ENCODE peak calls at places on chromosomes 3 and 15, in seven cellular contexts. A is activated B cell treated with CpG ODN at 0.5 μM for 24 hours, I is NB4, Y is HL-60, G is fibroblast of pulmonary artery, Q is adrenal gland, V is mesothelial cell of epicardium. C is an unnamed sample.

GRCh38 chr15:45242289-45242688 is 9.7 kb upstream of the SLC28A2 start:
- DNase-seq in Q (no peak), I (peak; percentile 6), Y (no peak), G (peak; percentile 8), V (no peak), A (no peak), C (no peak)

GRCh38 chr15:73680545-73680944 is 3.6 kb upstream of the CD276 start:
- DNase-seq in Q (no peak), G (no peak), V (no peak), I (no peak), Y (no peak), A (no peak), C (no peak)

GRCh38 chr3:148604270-148605085 is 93.2 kb upstream of the AGTR1 start:
- DNase-seq in Q (no peak), G (peak; percentile 39), V (no peak), A (no peak), I (no peak), Y (no peak), C (no peak)

GRCh38 chr15:55633731-55634130 is 45.6 kb upstream of the PYGO1 start:
- DNase-seq in V (no peak), I (no peak), G (no peak), A (no peak), Y (no peak), Q (no peak), C (no peak)

GRCh38 chr3:73516656-73517055 is 108.1 kb downstream of the PDZRN3 start:
- DNase-seq in Y (no peak), A (no peak), G (no peak), I (no peak), Q (no peak), V (no peak), C (no peak)

GRCh38 chr15:70566989-70567388 is 196.4 kb downstream of the UACA start:
- DNase-seq in I (no peak), V (peak; percentile 35), A (no peak), Y (no peak), Q (no peak), G (no peak), C (no peak)

GRCh38 chr3:52367891-52368880 is 52.1 kb downstream of the DNAH1 start:
- DNase-seq in V (no peak), G (peak; percentile 21), I (no peak), A (no peak), Q (no peak), Y (no peak), C (no peak)

GRCh38 chr3:176870451-176870850 is 326.8 kb downstream of the TBL1XR1 start:
- DNase-seq in I (no peak), A (no peak), V (no peak), Q (no peak), G (no peak), Y (no peak), C (no peak)

GRCh38 chr3:143099213-143099612 is 20.4 kb upstream of the CHST2 start:
- DNase-seq in V (no peak), I (no peak), Q (no peak), G (no peak), Y (no peak), A (no peak), C (no peak)

GRCh38 chr3:126959921-126960603 is 22.9 kb upstream of the PLXNA1 start:
- DNase-seq in A (no peak), I (no peak), Q (no peak), Y (no peak), V (no peak), G (peak; percentile 72), C (no peak)

GRCh38 chr3:122255757-122256439 is 69.2 kb upstream of the CSTA start:
- DNase-seq in Y (no peak), A (no peak), G (no peak), V (no peak), I (no peak), Q (no peak), C (peak; percentile 61)

GRCh38 chr15:79357566-79357965 is 46.7 kb downstream of the TMED3 start:
- DNase-seq in I (no peak), V (no peak), Y (no peak), G (no peak), A (no peak), Q (no peak), C (no peak)

GRCh38 chr3:121759541-121760202 is 10.1 kb upstream of the GOLGB1 start:
- DNase-seq in Y (no peak), A (no peak), G (no peak), Q (no peak), I (peak; percentile 64), V (no peak), C (no peak)

GRCh38 chr3:158402590-158402989 is 168.4 kb upstream of the MLF1 start:
- DNase-seq in Y (no peak), Q (no peak), G (no peak), I (no peak), A (no peak), V (no peak), C (no peak)

GRCh38 chr3:158918008-158918407 is 116.2 kb downstream of the MFSD1 start:
- DNase-seq in G (peak; percentile 67), V (peak; percentile 51), I (peak; percentile 55), Y (peak; percentile 6), A (no peak), Q (peak; percentile 33), C (peak; percentile 24)

GRCh38 chr3:29494305-29495036 is 213.6 kb downstream of the RBMS3 start:
- DNase-seq in Q (no peak), G (peak; percentile 47), Y (no peak), I (no peak), A (no peak), V (no peak), C (no peak)

GRCh38 chr3:119175869-119176756 is 2.7 kb downstream of the UPK1B start:
- DNase-seq in V (no peak), Q (no peak), Y (no peak), I (no peak), A (no peak), G (peak; percentile 54), C (no peak)

GRCh38 chr15:100048736-100049135 is 293.0 kb downstream of the ADAMTS17 start:
- DNase-seq in V (no peak), A (no peak), Y (no peak), G (no peak), I (no peak), Q (no peak), C (no peak)

GRCh38 chr15:64634020-64634419 is 141.4 kb downstream of the RBPMS2 start:
- DNase-seq in I (peak; percentile 72), Y (no peak), V (no peak), G (no peak), A (no peak), Q (no peak), C (peak; percentile 62)

DNA sequence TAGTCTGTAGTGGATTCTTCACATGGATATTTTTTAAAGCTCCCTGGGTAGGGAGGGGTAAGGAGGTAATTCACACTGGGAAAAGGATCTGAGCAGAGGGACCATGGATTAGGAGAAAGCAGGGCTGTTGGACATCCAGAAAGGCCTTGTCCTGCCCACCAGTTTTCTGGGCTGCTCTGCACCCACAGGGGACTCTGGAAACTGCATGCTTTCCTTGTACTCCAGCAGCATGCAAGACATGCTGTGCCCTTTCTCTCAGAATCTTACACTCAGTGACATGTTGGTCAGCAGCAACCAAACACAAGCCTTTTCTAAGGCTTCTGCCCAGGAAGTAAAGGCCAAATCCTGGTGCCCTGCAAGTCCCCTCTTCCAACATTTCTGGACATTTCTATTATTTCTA is 2.5 kb upstream of the FBN1 start:
- DNase-seq in V (no peak), G (peak; percentile 64), I (no peak), Q (no peak), A (no peak), Y (no peak), C (no peak)
- TF ChIP-seq CTCF in V (no peak), G (peak; percentile 56), I (no peak), Q (peak; percentile 35), A (no peak), Y (no peak), C (no peak)

GRCh38 chr3:128463354-128463753 is 3.3 kb downstream of the DNAJB8 start:
- DNase-seq in G (no peak), A (no peak), V (no peak), Y (no peak), Q (no peak), I (no peak), C (no peak)

GRCh38 chr3:128464702-128465101 is 2.0 kb downstream of the DNAJB8 start:
- DNase-seq in I (no peak), Q (no peak), A (no peak), Y (no peak), V (no peak), G (no peak), C (no peak)

GRCh38 chr3:128462341-128462910 is 4.3 kb downstream of the DNAJB8 start:
- DNase-seq in Q (no peak), A (no peak), I (no peak), G (no peak), Y (no peak), V (no peak), C (no peak)

GRCh38 chr3:128463771-128464170 is 2.9 kb downstream of the DNAJB8 start:
- DNase-seq in A (no peak), Y (no peak), G (no peak), I (no peak), Q (no peak), V (no peak), C (no peak)

DNA sequence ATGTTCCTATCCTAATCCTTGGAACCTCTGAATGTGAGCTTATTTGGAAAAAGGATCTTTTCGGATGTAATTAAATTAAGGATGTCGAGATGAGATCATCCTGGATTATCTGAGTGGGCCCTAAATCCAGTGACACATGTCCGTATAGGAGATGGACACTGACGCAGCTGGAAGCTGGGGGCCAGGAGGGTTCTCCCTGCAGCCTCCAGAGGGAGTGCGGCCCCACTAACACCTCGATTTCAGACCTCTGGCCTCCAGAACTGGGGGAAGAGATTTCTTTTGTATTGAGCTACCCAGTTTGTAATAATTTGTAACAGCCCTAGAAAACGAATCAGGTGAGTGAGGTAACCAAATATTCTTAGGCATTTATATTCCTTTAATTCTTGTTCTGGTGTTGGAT is 2.5 kb downstream of the DNAJB8 start:
- DNase-seq in Q (no peak), A (no peak), G (no peak), V (no peak), Y (no peak), I (no peak), C (no peak)
- TF ChIP-seq CTCF in Q (no peak), A (no peak), G (no peak), V (no peak), Y (no peak), I (no peak), C (no peak)

GRCh38 chr3:2099779-2100191 is 1.1 kb downstream of the CNTN4 start:
- DNase-seq in I (no peak), G (no peak), A (no peak), Q (no peak), V (peak; percentile 49), Y (no peak), C (no peak)

GRCh38 chr3:2097641-2098191 is 950 bp upstream of the CNTN4 start:
- DNase-seq in A (no peak), V (peak; percentile 50), G (no peak), Q (no peak), Y (no peak), I (no peak), C (no peak)

GRCh38 chr3:2096196-2096595 is 2.5 kb upstream of the CNTN4 start:
- DNase-seq in A (no peak), I (no peak), Y (no peak), G (no peak), V (no peak), Q (no peak), C (no peak)

GRCh38 chr3:2099028-2099671 is 484 bp downstream of the CNTN4 start:
- DNase-seq in I (no peak), G (no peak), V (peak; percentile 68), Q (no peak), A (no peak), Y (no peak), C (peak; percentile 20)

GRCh38 chr3:2098398-2099027 is at the start of gene CNTN4:
- DNase-seq in G (no peak), V (peak; percentile 88), I (no peak), A (no peak), Y (no peak), Q (peak; percentile 59), C (peak; percentile 69)
- TF ChIP-seq CTCF in G (no peak), V (peak; percentile 31), I (no peak), A (no peak), Y (no peak), Q (no peak), C (no peak)

GRCh38 chr3:6088433-6088832 is 772.5 kb upstream of the GRM7 start:
- DNase-seq in Y (no peak), I (no peak), A (no peak), G (no peak), V (no peak), Q (no peak), C (no peak)
- TF ChIP-seq CTCF in Y (no peak), I (no peak), A (no peak), G (no peak), V (no peak), Q (no peak), C (no peak)